ENCODE peak calls at places on chromosomes 13 and 19, in six cellular contexts. N, R, K, U, X and G are unnamed samples.

GRCh38 chr13:112213467-112214245 is 146.7 kb downstream of the SOX1 start:
- DNase-seq in R (peak), U (no peak), X (no peak), K (no peak), N (no peak), G (no peak)

GRCh38 chr13:41054212-41054877 is 7.0 kb upstream of the WBP4 start:
- DNase-seq in K (no peak), N (no peak), U (peak), X (peak), R (no peak), G (no peak)

GRCh38 chr13:65347420-65348030 is 1882.6 kb downstream of the PCDH9 start:
- DNase-seq in N (no peak), K (no peak), R (no peak), U (no peak), X (no peak), G (no peak)

GRCh38 chr13:52419080-52419479 is 13.1 kb upstream of the THSD1 start:
- DNase-seq in K (no peak), N (no peak), R (no peak), U (no peak), X (no peak), G (no peak)

GRCh38 chr19:55080915-55081772 is 5.5 kb downstream of the EPS8L1 start:
- DNase-seq in K (no peak), N (peak), X (peak), R (peak), U (peak), G (no peak)

GRCh38 chr19:39671739-39672363 is 16.1 kb downstream of the LGALS16 start:
- DNase-seq in R (peak), N (no peak), U (peak), K (no peak), X (peak), G (no peak)

GRCh38 chr19:50670102-50670380 is 20.8 kb downstream of the C19orf81 start:
- DNase-seq in R (no peak), X (no peak), N (no peak), U (no peak), K (no peak), G (no peak)

GRCh38 chr19:24069907-24070657 is 16.9 kb upstream of the ZNF254 start:
- DNase-seq in N (no peak), R (no peak), U (peak), K (no peak), X (no peak), G (no peak)

GRCh38 chr19:13965377-13965896 is 13.1 kb downstream of the DCAF15 start:
- DNase-seq in R (no peak), N (no peak), X (no peak), K (no peak), U (no peak), G (no peak)

GRCh38 chr19:38564981-38565685 is 52.6 kb downstream of the MAP4K1 start:
- DNase-seq in K (no peak), X (no peak), U (no peak), R (peak), N (no peak), G (no peak)

GRCh38 chr19:7366701-7367420 is 18.1 kb downstream of the ARHGEF18 start:
- DNase-seq in U (peak), R (no peak), K (no peak), X (peak), N (no peak), G (no peak)

GRCh38 chr13:114079601-114080536 is 52.6 kb downstream of the RASA3 start:
- DNase-seq in X (no peak), K (no peak), N (no peak), U (no peak), R (peak), G (no peak)

GRCh38 chr19:8811315-8812172 is 20.6 kb downstream of the ZNF558 start:
- DNase-seq in N (no peak), K (no peak), U (peak), R (no peak), X (peak), G (no peak)

GRCh38 chr13:75329723-75330122 is 152.2 kb downstream of the TBC1D4 start:
- DNase-seq in R (no peak), U (peak), N (no peak), K (no peak), X (no peak), G (no peak)

GRCh38 chr13:75760182-75760981 is 124.3 kb downstream of the LMO7 start:
- DNase-seq in N (no peak), U (peak), K (no peak), X (no peak), R (peak), G (peak)

GRCh38 chr19:48999481-49000325 is 6.0 kb downstream of the RUVBL2 start:
- DNase-seq in U (peak), N (no peak), K (no peak), X (peak), R (peak), G (peak)

GRCh38 chr13:20197361-20197834 is 4.7 kb upstream of the GJB2 start:
- DNase-seq in K (no peak), R (peak), N (no peak), U (peak), X (peak), G (no peak)

GRCh38 chr19:52398091-52398461 is 427 bp downstream of the ZNF528 start:
- DNase-seq in X (no peak), K (no peak), N (no peak), U (no peak), R (peak), G (no peak)

GRCh38 chr19:35466259-35466658 is 18.2 kb downstream of the FFAR2 start:
- DNase-seq in U (no peak), N (no peak), X (no peak), R (no peak), K (no peak), G (no peak)

GRCh38 chr13:109744512-109745051 is 41.8 kb downstream of the IRS2 start:
- DNase-seq in K (no peak), N (no peak), X (no peak), R (peak), U (no peak), G (no peak)

GRCh38 chr19:49287141-49287540 is 37.9 kb downstream of the SLC6A16 start:
- DNase-seq in N (no peak), K (no peak), U (no peak), X (no peak), R (peak), G (no peak)

GRCh38 chr13:112768795-112769411 is 79.1 kb downstream of the ATP11A start:
- DNase-seq in U (no peak), R (no peak), X (no peak), K (no peak), N (no peak), G (no peak)

GRCh38 chr19:16095071-16095571 is 16.6 kb upstream of the RAB8A start:
- DNase-seq in X (no peak), U (no peak), K (no peak), R (no peak), N (no peak), G (no peak)

GRCh38 chr19:19062454-19063182 is 1.2 kb upstream of the SLC25A42 start:
- DNase-seq in X (peak), R (no peak), K (no peak), U (peak), N (no peak), G (no peak)

DNA sequence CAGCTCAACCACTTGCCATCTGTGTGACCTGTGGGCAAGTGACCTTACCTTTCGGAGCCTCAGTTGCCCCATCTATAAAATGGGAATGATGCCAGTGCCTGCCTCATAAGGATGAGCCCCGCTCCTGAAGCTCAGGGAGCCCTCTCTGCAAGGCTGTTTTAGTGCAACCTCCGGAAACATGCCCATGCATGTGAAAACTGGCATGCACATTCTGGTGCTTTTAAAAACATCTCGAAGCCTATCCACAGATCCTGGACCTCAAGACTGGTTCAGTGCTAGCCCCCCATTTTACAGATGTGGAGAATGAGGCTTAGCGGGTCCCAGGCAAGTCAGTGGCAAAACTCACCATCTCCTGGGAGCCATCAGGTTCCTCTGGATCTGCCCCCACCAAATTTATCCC is 5.6 kb downstream of the CADM4 start:
- DNase-seq in R (no peak), N (no peak), X (no peak), U (no peak), K (no peak), G (no peak)
- H3K27ac ChIP-seq in R (no peak), N (no peak), X (no peak), U (peak), K (no peak), G (no peak)

GRCh38 chr13:99385940-99386339 is 78.7 kb upstream of the GPR183 start:
- DNase-seq in U (no peak), K (no peak), N (no peak), X (no peak), R (no peak), G (no peak)

GRCh38 chr13:99388334-99388923 is 81.2 kb upstream of the GPR183 start:
- DNase-seq in U (no peak), K (no peak), R (no peak), N (no peak), X (no peak), G (no peak)

GRCh38 chr13:99386495-99386894 is 79.3 kb upstream of the GPR183 start:
- DNase-seq in U (no peak), K (no peak), X (peak), N (no peak), R (no peak), G (no peak)

GRCh38 chr13:99385161-99385560 is 78.0 kb upstream of the GPR183 start:
- DNase-seq in U (no peak), N (no peak), X (no peak), R (no peak), K (no peak), G (no peak)

GRCh38 chr13:99386911-99387788 is 80.0 kb upstream of the GPR183 start:
- DNase-seq in N (no peak), X (peak), U (peak), R (peak), K (no peak), G (no peak)
- H3K27ac ChIP-seq in N (no peak), X (no peak), U (no peak), R (no peak), K (no peak), G (no peak)

GRCh38 chr13:29597246-29597645 is 1.8 kb upstream of the SLC7A1 start:
- DNase-seq in U (no peak), X (no peak), K (no peak), R (no peak), N (no peak), G (no peak)

GRCh38 chr13:29594710-29595379 is 643 bp downstream of the SLC7A1 start:
- DNase-seq in R (peak), X (peak), N (peak), K (no peak), U (peak), G (no peak)

GRCh38 chr13:29597701-29598100 is 2.2 kb upstream of the SLC7A1 start:
- DNase-seq in K (no peak), N (no peak), R (no peak), U (no peak), X (no peak), G (no peak)

GRCh38 chr13:29595380-29596063 is at the start of gene SLC7A1:
- DNase-seq in K (no peak), X (peak), R (peak), U (peak), N (peak), G (no peak)

DNA sequence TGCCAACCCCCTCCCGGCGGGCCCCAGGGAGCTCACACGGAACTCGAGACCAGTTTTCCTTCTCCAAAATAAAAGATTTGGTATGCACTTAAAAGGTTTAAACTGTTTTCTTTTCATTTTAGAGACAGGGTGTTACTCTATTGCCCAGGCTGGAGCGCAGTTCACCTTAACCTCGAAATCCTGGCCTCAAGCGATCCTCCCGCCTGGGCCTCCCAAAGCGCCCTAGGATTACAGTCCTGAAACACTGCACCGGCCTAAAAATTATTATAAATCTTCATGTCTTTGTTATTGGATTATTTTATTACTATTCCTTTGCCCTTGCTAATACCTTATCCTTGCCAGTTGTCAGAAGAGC is 553 bp upstream of the SLC7A1 start:
- DNase-seq in X (no peak), U (no peak), N (no peak), K (no peak), R (no peak), G (no peak)
- H3K27ac ChIP-seq in X (no peak), U (no peak), N (peak), K (peak), R (peak), G (peak)

DNA sequence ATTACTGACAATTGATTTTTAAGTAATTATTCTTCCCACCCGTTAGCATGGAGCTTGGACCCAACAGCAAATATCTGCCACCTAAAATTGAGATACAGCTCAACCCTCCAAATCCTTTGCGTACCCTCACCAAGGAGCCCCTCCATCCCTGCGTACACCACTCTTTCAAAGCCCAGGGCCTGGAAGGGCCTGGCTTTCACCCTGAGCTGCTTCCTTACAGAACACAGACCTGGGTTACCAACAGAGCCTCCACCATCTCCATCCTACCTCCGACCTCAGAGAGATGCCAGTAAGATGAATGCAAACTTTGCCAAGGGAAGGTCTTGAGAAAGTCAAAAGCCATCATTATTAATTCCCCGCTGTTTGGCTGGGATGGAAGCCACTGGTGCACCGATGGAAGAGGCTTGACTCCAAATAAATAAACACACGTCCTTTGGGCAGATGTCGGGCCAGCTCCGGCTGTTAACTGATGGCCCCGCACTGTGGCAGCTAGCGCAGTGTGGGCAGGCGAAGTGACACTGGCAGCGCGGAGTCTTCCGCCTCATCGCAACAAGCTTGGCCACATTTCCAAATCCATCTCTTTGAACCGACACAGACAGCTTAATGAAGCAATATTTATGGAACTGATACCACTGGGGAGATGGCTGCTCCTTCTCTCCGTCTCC is 150.2 kb upstream of the VSTM2B start:
- DNase-seq in R (no peak), X (no peak), K (no peak), U (no peak), N (no peak), G (no peak)
- H3K27ac ChIP-seq in R (no peak), X (no peak), K (no peak), U (no peak), N (no peak), G (no peak)

GRCh38 chr19:41495589-41495988 is 52.6 kb downstream of the ERICH4 start:
- DNase-seq in N (no peak), R (no peak), U (no peak), X (no peak), K (no peak), G (no peak)

GRCh38 chr19:41492843-41493242 is 49.9 kb downstream of the ERICH4 start:
- DNase-seq in X (no peak), U (no peak), N (no peak), R (no peak), K (no peak), G (no peak)
- H3K27ac ChIP-seq in X (no peak), U (no peak), N (no peak), R (no peak), K (no peak), G (no peak)

GRCh38 chr19:6248341-6248740 is 31.4 kb downstream of the MLLT1 start:
- DNase-seq in K (no peak), U (no peak), X (no peak), N (no peak), R (no peak), G (no peak)
- H3K27ac ChIP-seq in K (no peak), U (no peak), X (no peak), N (no peak), R (no peak), G (no peak)

DNA sequence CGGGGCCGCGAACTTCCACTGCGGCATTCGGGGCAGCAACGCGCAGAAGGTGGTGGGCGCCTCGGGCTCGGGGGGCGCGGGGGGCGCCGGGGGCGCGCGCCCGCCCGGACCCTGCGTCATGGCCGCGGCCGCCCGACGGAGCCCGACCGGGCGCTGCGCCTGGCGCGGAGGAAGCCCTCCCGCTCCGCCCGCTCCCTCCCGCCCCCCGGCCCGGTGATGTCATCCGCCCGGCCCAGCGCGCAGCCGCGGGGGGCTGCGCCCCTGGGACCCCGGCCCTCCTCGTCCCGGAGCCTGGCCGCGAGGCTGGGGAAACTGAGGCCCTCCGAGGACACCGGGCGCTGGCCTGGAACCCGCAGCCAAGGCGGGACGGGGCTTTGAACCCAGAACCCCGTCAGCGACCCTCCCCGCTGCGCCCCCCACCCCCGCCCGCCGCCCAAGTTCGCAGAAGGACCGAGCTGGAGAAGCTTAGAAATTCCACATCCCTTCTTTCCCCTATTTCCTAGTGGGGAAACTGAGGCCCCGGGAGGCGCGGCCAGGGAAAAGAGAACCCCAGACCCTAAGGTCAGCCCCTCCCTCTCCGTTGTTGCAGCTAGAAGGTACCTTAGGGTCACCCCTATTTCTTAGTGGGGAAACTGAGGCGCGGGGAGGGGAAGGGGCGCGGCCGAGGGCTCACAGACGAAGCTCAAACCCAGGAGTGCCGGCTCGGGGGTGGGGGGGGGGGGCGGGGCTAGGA is at the start of gene SHC2:
- DNase-seq in N (no peak), X (no peak), R (peak), U (no peak), K (no peak), G (no peak)
- H3K27ac ChIP-seq in N (peak), X (no peak), R (peak), U (no peak), K (no peak), G (no peak)

GRCh38 chr19:45791744-45792481 is 732 bp downstream of the DMWD start:
- DNase-seq in K (no peak), U (no peak), N (no peak), X (no peak), R (no peak), G (no peak)
- H3K27ac ChIP-seq in K (peak), U (peak), N (peak), X (peak), R (peak), G (peak)